ENCODE peak calls at places on chromosomes 2 and 18, in nine cellular contexts. T is stimulated activated CD4-positive, alpha-beta T cell treated with anti-CD3 and anti-CD28 coated beads, TNF-alpha, amount 100 ng/mL, for 24 hours; K is neural progenitor cell; Z is AG08396; J is WERI-Rb-1; N is neural crest cell; P is stimulated activated CD8-positive, alpha-beta memory T cell treated with anti-CD3 and anti-CD28 coated beads, Interleukin-2, amount 100 ng/mL, for 48 hours; C is heart right ventricle; M is cardiac fibroblast. Y is an unnamed sample.

GRCh38 chr2:48356701-48357322 is 173.1 kb upstream of the STON1 start:
- DNase-seq in J (no peak), N (no peak), Z (no peak), P (no peak), K (no peak), M (peak; percentile 43), C (no peak), T (peak; percentile 21), Y (no peak)

GRCh38 chr2:198137733-198138132 is 333.3 kb downstream of the PLCL1 start:
- DNase-seq in J (no peak), T (no peak), P (no peak), K (peak; percentile 28), N (no peak), M (no peak), C (no peak), Z (no peak), Y (no peak)

GRCh38 chr2:76008001-76008702 is 297.4 kb upstream of the GCFC2 start:
- DNase-seq in M (no peak), P (no peak), Z (no peak), N (no peak), J (peak; percentile 59), C (no peak), T (no peak), K (peak; percentile 37), Y (peak; percentile 98)

GRCh38 chr2:217749009-217749408 is 253.8 kb downstream of the TNS1 start:
- DNase-seq in P (no peak), T (no peak), N (no peak), K (no peak), J (no peak), Z (no peak), M (no peak), C (peak; percentile 33), Y (no peak)

GRCh38 chr18:10015941-10016819 is 102.4 kb downstream of the VAPA start:
- DNase-seq in P (no peak), M (peak; percentile 94), K (no peak), Z (peak; percentile 65), J (peak; percentile 58), T (no peak), N (no peak), C (no peak), Y (no peak)

GRCh38 chr2:120826716-120827410 is 91.2 kb downstream of the GLI2 start:
- DNase-seq in J (no peak), T (no peak), Z (peak; percentile 29), M (no peak), P (no peak), K (no peak), N (no peak), C (peak; percentile 34), Y (no peak)

GRCh38 chr2:151946856-151947523 is 118.8 kb upstream of the ARL5A start:
- DNase-seq in M (peak; percentile 23), J (peak; percentile 8), K (peak; percentile 78), T (no peak), C (no peak), Z (peak; percentile 23), N (peak; percentile 45), P (peak; percentile 13), Y (peak; percentile 86)

GRCh38 chr2:149448315-149448714 is 117.9 kb downstream of the LYPD6 start:
- DNase-seq in N (no peak), K (no peak), M (no peak), J (no peak), Z (no peak), T (no peak), P (no peak), C (no peak), Y (no peak)

GRCh38 chr2:62469114-62469513 is 36.9 kb downstream of the TMEM17 start:
- DNase-seq in M (no peak), C (no peak), P (no peak), J (no peak), K (no peak), T (no peak), N (no peak), Z (no peak), Y (no peak)

GRCh38 chr2:200670313-200670712 is 84.5 kb downstream of the AOX1 start:
- DNase-seq in P (no peak), Z (no peak), T (no peak), N (no peak), K (no peak), C (no peak), M (no peak), J (no peak), Y (no peak)

GRCh38 chr18:36051760-36052159 is 15.6 kb downstream of the RPRD1A start:
- DNase-seq in N (no peak), Z (no peak), M (no peak), T (no peak), C (no peak), P (no peak), K (no peak), J (no peak), Y (no peak)

GRCh38 chr2:45004569-45005181 is 4.6 kb downstream of the SIX2 start:
- DNase-seq in K (peak; percentile 71), J (no peak), Z (no peak), P (no peak), M (no peak), T (no peak), C (no peak), N (no peak), Y (no peak)

GRCh38 chr18:12306752-12307151 is 1.3 kb upstream of the TUBB6 start:
- DNase-seq in Z (no peak), M (no peak), K (no peak), T (no peak), N (no peak), J (no peak), C (no peak), P (no peak), Y (no peak)

GRCh38 chr2:101272045-101272784 is 19.5 kb downstream of the CNOT11 start:
- DNase-seq in N (no peak), M (no peak), P (no peak), T (no peak), C (no peak), Z (no peak), J (no peak), K (no peak), Y (no peak)

GRCh38 chr2:227862741-227863588 is 8.5 kb upstream of the DAW1 start:
- DNase-seq in J (no peak), C (no peak), Z (peak; percentile 64), T (no peak), M (peak; percentile 99), N (no peak), P (no peak), K (no peak), Y (no peak)

Y was measured in NCI-H82.